ENCODE peak calls at places on chromosomes 5 and 9, in seven cellular contexts. One of them, this sample, is unnamed.

GRCh38 chr5:10091701-10092100 is 158.0 kb downstream of the ATPSCKMT start:
- DNase-seq in pancreas: no peak
- DNase-seq in mucosa of gallbladder: no peak
- DNase-seq in activated CD4-positive, alpha-beta T cell treated with anti-CD3 and anti-CD28 coated beads, Interleukin-2, amount 10 ng/mL, durations not matched to agents 7 days and 5 days: no peak
- DNase-seq in tibial nerve: no peak
- DNase-seq in Right ventricle myocardium inferior: no peak
- DNase-seq in RWPE1: no peak
- DNase-seq in this sample: no peak

GRCh38 chr9:114906922-114907571 is 23.3 kb downstream of the TNFSF8 start:
- DNase-seq in pancreas: no peak
- DNase-seq in mucosa of gallbladder: no peak
- DNase-seq in activated CD4-positive, alpha-beta T cell treated with anti-CD3 and anti-CD28 coated beads, Interleukin-2, amount 10 ng/mL, durations not matched to agents 7 days and 5 days: peak
- DNase-seq in tibial nerve: no peak
- DNase-seq in Right ventricle myocardium inferior: no peak
- DNase-seq in RWPE1: peak
- DNase-seq in this sample: peak

GRCh38 chr5:72543365-72543764 is 36.2 kb upstream of the ZNF366 start:
- DNase-seq in pancreas: no peak
- DNase-seq in mucosa of gallbladder: no peak
- DNase-seq in activated CD4-positive, alpha-beta T cell treated with anti-CD3 and anti-CD28 coated beads, Interleukin-2, amount 10 ng/mL, durations not matched to agents 7 days and 5 days: no peak
- DNase-seq in tibial nerve: no peak
- DNase-seq in Right ventricle myocardium inferior: no peak
- DNase-seq in RWPE1: no peak
- DNase-seq in this sample: no peak

GRCh38 chr5:66010476-66010875 is 84.1 kb downstream of the ERBIN start:
- DNase-seq in pancreas: no peak
- DNase-seq in mucosa of gallbladder: no peak
- DNase-seq in activated CD4-positive, alpha-beta T cell treated with anti-CD3 and anti-CD28 coated beads, Interleukin-2, amount 10 ng/mL, durations not matched to agents 7 days and 5 days: no peak
- DNase-seq in tibial nerve: no peak
- DNase-seq in Right ventricle myocardium inferior: no peak
- DNase-seq in RWPE1: no peak
- DNase-seq in this sample: peak

GRCh38 chr5:43639566-43639965 is 36.6 kb downstream of the NNT start:
- DNase-seq in pancreas: no peak
- DNase-seq in mucosa of gallbladder: no peak
- DNase-seq in activated CD4-positive, alpha-beta T cell treated with anti-CD3 and anti-CD28 coated beads, Interleukin-2, amount 10 ng/mL, durations not matched to agents 7 days and 5 days: no peak
- DNase-seq in tibial nerve: no peak
- DNase-seq in Right ventricle myocardium inferior: no peak
- DNase-seq in RWPE1: no peak
- DNase-seq in this sample: no peak

GRCh38 chr5:150105898-150106615 is 19.7 kb upstream of the CSF1R start:
- DNase-seq in pancreas: no peak
- DNase-seq in mucosa of gallbladder: peak
- DNase-seq in activated CD4-positive, alpha-beta T cell treated with anti-CD3 and anti-CD28 coated beads, Interleukin-2, amount 10 ng/mL, durations not matched to agents 7 days and 5 days: no peak
- DNase-seq in tibial nerve: no peak
- DNase-seq in Right ventricle myocardium inferior: no peak
- DNase-seq in RWPE1: no peak
- DNase-seq in this sample: no peak

GRCh38 chr5:10338996-10339903 is 14.2 kb upstream of the MARCHF6 start:
- DNase-seq in pancreas: no peak
- DNase-seq in mucosa of gallbladder: no peak
- DNase-seq in activated CD4-positive, alpha-beta T cell treated with anti-CD3 and anti-CD28 coated beads, Interleukin-2, amount 10 ng/mL, durations not matched to agents 7 days and 5 days: no peak
- DNase-seq in tibial nerve: no peak
- DNase-seq in Right ventricle myocardium inferior: no peak
- DNase-seq in RWPE1: no peak
- DNase-seq in this sample: no peak

GRCh38 chr5:1388383-1388967 is 43.6 kb upstream of the CLPTM1L start:
- DNase-seq in pancreas: no peak
- DNase-seq in mucosa of gallbladder: no peak
- DNase-seq in activated CD4-positive, alpha-beta T cell treated with anti-CD3 and anti-CD28 coated beads, Interleukin-2, amount 10 ng/mL, durations not matched to agents 7 days and 5 days: no peak
- DNase-seq in tibial nerve: no peak
- DNase-seq in Right ventricle myocardium inferior: no peak
- DNase-seq in RWPE1: no peak
- DNase-seq in this sample: no peak

GRCh38 chr9:77897292-77897691 is 134.3 kb downstream of the GNAQ start:
- DNase-seq in pancreas: no peak
- DNase-seq in mucosa of gallbladder: no peak
- DNase-seq in activated CD4-positive, alpha-beta T cell treated with anti-CD3 and anti-CD28 coated beads, Interleukin-2, amount 10 ng/mL, durations not matched to agents 7 days and 5 days: no peak
- DNase-seq in tibial nerve: no peak
- DNase-seq in Right ventricle myocardium inferior: no peak
- DNase-seq in RWPE1: no peak
- DNase-seq in this sample: peak

GRCh38 chr9:1454980-1455367 is 404.8 kb downstream of the DMRT2 start:
- DNase-seq in pancreas: no peak
- DNase-seq in mucosa of gallbladder: no peak
- DNase-seq in activated CD4-positive, alpha-beta T cell treated with anti-CD3 and anti-CD28 coated beads, Interleukin-2, amount 10 ng/mL, durations not matched to agents 7 days and 5 days: no peak
- DNase-seq in tibial nerve: peak
- DNase-seq in Right ventricle myocardium inferior: no peak
- DNase-seq in RWPE1: no peak
- DNase-seq in this sample: no peak

GRCh38 chr5:67047180-67047579 is 149.4 kb downstream of the CD180 start:
- DNase-seq in pancreas: peak
- DNase-seq in mucosa of gallbladder: peak
- DNase-seq in activated CD4-positive, alpha-beta T cell treated with anti-CD3 and anti-CD28 coated beads, Interleukin-2, amount 10 ng/mL, durations not matched to agents 7 days and 5 days: no peak
- DNase-seq in tibial nerve: no peak
- DNase-seq in Right ventricle myocardium inferior: peak
- DNase-seq in RWPE1: no peak
- DNase-seq in this sample: no peak

GRCh38 chr5:16304846-16305245 is 125.3 kb upstream of the MARCHF11 start:
- DNase-seq in pancreas: no peak
- DNase-seq in mucosa of gallbladder: no peak
- DNase-seq in activated CD4-positive, alpha-beta T cell treated with anti-CD3 and anti-CD28 coated beads, Interleukin-2, amount 10 ng/mL, durations not matched to agents 7 days and 5 days: no peak
- DNase-seq in tibial nerve: no peak
- DNase-seq in Right ventricle myocardium inferior: no peak
- DNase-seq in RWPE1: no peak
- DNase-seq in this sample: no peak

GRCh38 chr9:102642651-102643050 is 352.5 kb upstream of the CYLC2 start:
- DNase-seq in pancreas: no peak
- DNase-seq in mucosa of gallbladder: no peak
- DNase-seq in activated CD4-positive, alpha-beta T cell treated with anti-CD3 and anti-CD28 coated beads, Interleukin-2, amount 10 ng/mL, durations not matched to agents 7 days and 5 days: no peak
- DNase-seq in tibial nerve: no peak
- DNase-seq in Right ventricle myocardium inferior: no peak
- DNase-seq in RWPE1: no peak
- DNase-seq in this sample: no peak

GRCh38 chr9:115231116-115231515 is 113.2 kb upstream of the TNC start:
- DNase-seq in pancreas: no peak
- DNase-seq in mucosa of gallbladder: no peak
- DNase-seq in activated CD4-positive, alpha-beta T cell treated with anti-CD3 and anti-CD28 coated beads, Interleukin-2, amount 10 ng/mL, durations not matched to agents 7 days and 5 days: no peak
- DNase-seq in tibial nerve: no peak
- DNase-seq in Right ventricle myocardium inferior: no peak
- DNase-seq in RWPE1: no peak
- DNase-seq in this sample: no peak

GRCh38 chr5:100902406-100903035 is 561 bp downstream of the ST8SIA4 start:
- DNase-seq in pancreas: no peak
- DNase-seq in mucosa of gallbladder: no peak
- DNase-seq in activated CD4-positive, alpha-beta T cell treated with anti-CD3 and anti-CD28 coated beads, Interleukin-2, amount 10 ng/mL, durations not matched to agents 7 days and 5 days: peak
- DNase-seq in tibial nerve: no peak
- DNase-seq in Right ventricle myocardium inferior: no peak
- DNase-seq in RWPE1: no peak
- DNase-seq in this sample: peak

GRCh38 chr5:156094001-156094400 is 233.0 kb upstream of the SGCD start:
- DNase-seq in pancreas: no peak
- DNase-seq in mucosa of gallbladder: no peak
- DNase-seq in activated CD4-positive, alpha-beta T cell treated with anti-CD3 and anti-CD28 coated beads, Interleukin-2, amount 10 ng/mL, durations not matched to agents 7 days and 5 days: no peak
- DNase-seq in tibial nerve: no peak
- DNase-seq in Right ventricle myocardium inferior: no peak
- DNase-seq in RWPE1: no peak
- DNase-seq in this sample: no peak

GRCh38 chr5:24389968-24390367 is 254.8 kb downstream of the CDH10 start:
- DNase-seq in pancreas: no peak
- DNase-seq in mucosa of gallbladder: no peak
- DNase-seq in activated CD4-positive, alpha-beta T cell treated with anti-CD3 and anti-CD28 coated beads, Interleukin-2, amount 10 ng/mL, durations not matched to agents 7 days and 5 days: no peak
- DNase-seq in tibial nerve: no peak
- DNase-seq in Right ventricle myocardium inferior: no peak
- DNase-seq in RWPE1: no peak
- DNase-seq in this sample: peak

GRCh38 chr5:56757077-56757476 is 58.3 kb upstream of the MAP3K1 start:
- DNase-seq in pancreas: no peak
- DNase-seq in mucosa of gallbladder: no peak
- DNase-seq in activated CD4-positive, alpha-beta T cell treated with anti-CD3 and anti-CD28 coated beads, Interleukin-2, amount 10 ng/mL, durations not matched to agents 7 days and 5 days: no peak
- DNase-seq in tibial nerve: no peak
- DNase-seq in Right ventricle myocardium inferior: no peak
- DNase-seq in RWPE1: peak
- DNase-seq in this sample: peak

GRCh38 chr9:98236881-98237487 is 18.5 kb downstream of the TBC1D2 start:
- DNase-seq in pancreas: no peak
- DNase-seq in mucosa of gallbladder: no peak
- DNase-seq in activated CD4-positive, alpha-beta T cell treated with anti-CD3 and anti-CD28 coated beads, Interleukin-2, amount 10 ng/mL, durations not matched to agents 7 days and 5 days: no peak
- DNase-seq in tibial nerve: no peak
- DNase-seq in Right ventricle myocardium inferior: no peak
- DNase-seq in RWPE1: no peak
- DNase-seq in this sample: no peak

GRCh38 chr5:179154346-179154990 is 94.3 kb downstream of the ZNF354C start:
- DNase-seq in pancreas: no peak
- DNase-seq in mucosa of gallbladder: no peak
- DNase-seq in activated CD4-positive, alpha-beta T cell treated with anti-CD3 and anti-CD28 coated beads, Interleukin-2, amount 10 ng/mL, durations not matched to agents 7 days and 5 days: no peak
- DNase-seq in tibial nerve: no peak
- DNase-seq in Right ventricle myocardium inferior: no peak
- DNase-seq in RWPE1: no peak
- DNase-seq in this sample: no peak

GRCh38 chr5:14035859-14036440 is 91.5 kb upstream of the DNAH5 start:
- DNase-seq in pancreas: no peak
- DNase-seq in mucosa of gallbladder: peak
- DNase-seq in activated CD4-positive, alpha-beta T cell treated with anti-CD3 and anti-CD28 coated beads, Interleukin-2, amount 10 ng/mL, durations not matched to agents 7 days and 5 days: no peak
- DNase-seq in tibial nerve: peak
- DNase-seq in Right ventricle myocardium inferior: no peak
- DNase-seq in RWPE1: peak
- DNase-seq in this sample: peak

GRCh38 chr5:146789712-146790660 is 88.6 kb downstream of the PPP2R2B start:
- DNase-seq in pancreas: no peak
- DNase-seq in mucosa of gallbladder: no peak
- DNase-seq in activated CD4-positive, alpha-beta T cell treated with anti-CD3 and anti-CD28 coated beads, Interleukin-2, amount 10 ng/mL, durations not matched to agents 7 days and 5 days: no peak
- DNase-seq in tibial nerve: no peak
- DNase-seq in Right ventricle myocardium inferior: no peak
- DNase-seq in RWPE1: no peak
- DNase-seq in this sample: no peak

GRCh38 chr9:90441814-90442213 is 200.8 kb downstream of the DIRAS2 start:
- DNase-seq in pancreas: no peak
- DNase-seq in mucosa of gallbladder: peak
- DNase-seq in activated CD4-positive, alpha-beta T cell treated with anti-CD3 and anti-CD28 coated beads, Interleukin-2, amount 10 ng/mL, durations not matched to agents 7 days and 5 days: no peak
- DNase-seq in tibial nerve: no peak
- DNase-seq in Right ventricle myocardium inferior: no peak
- DNase-seq in RWPE1: peak
- DNase-seq in this sample: no peak

GRCh38 chr5:172189693-172190296 is 1.8 kb upstream of the STK10 start:
- DNase-seq in pancreas: no peak
- DNase-seq in mucosa of gallbladder: no peak
- DNase-seq in activated CD4-positive, alpha-beta T cell treated with anti-CD3 and anti-CD28 coated beads, Interleukin-2, amount 10 ng/mL, durations not matched to agents 7 days and 5 days: no peak
- DNase-seq in tibial nerve: no peak
- DNase-seq in Right ventricle myocardium inferior: peak
- DNase-seq in RWPE1: no peak
- DNase-seq in this sample: no peak

This sample was measured in PC-3.